ENCODE peak calls at places on chromosomes 7 and 10, in six cellular contexts. H is GM23338, U is PC-3, I is HCT116, D is hepatocyte, O is neural progenitor cell. W is an unnamed sample.

GRCh38 chr10:29239569-29240472 is 49.0 kb upstream of the LYZL1 start:
- DNase-seq in H (peak), U (peak), O (peak), I (peak), D (peak), W (peak)

GRCh38 chr7:66557214-66558200 is 71.2 kb upstream of the KCTD7 start:
- DNase-seq in U (peak), I (no peak), O (peak), D (peak), H (peak), W (peak)

GRCh38 chr10:12042409-12042796 is 206 bp downstream of the UPF2 start:
- DNase-seq in I (no peak), D (peak), O (no peak), U (no peak), H (peak), W (peak)

GRCh38 chr7:87735360-87735759 is 107.2 kb downstream of the RUNDC3B start:
- DNase-seq in O (no peak), U (no peak), H (no peak), D (no peak), I (no peak), W (peak)

GRCh38 chr7:138449580-138449979 is 10.5 kb upstream of the TRIM24 start:
- DNase-seq in O (peak), D (no peak), H (peak), U (no peak), I (no peak), W (no peak)

GRCh38 chr10:72260588-72261322 is 13.0 kb upstream of the DDIT4 start:
- DNase-seq in U (peak), H (peak), O (peak), I (no peak), D (peak), W (peak)

GRCh38 chr10:114291516-114291915 is 52.5 kb downstream of the VWA2 start:
- DNase-seq in H (no peak), O (no peak), D (no peak), U (no peak), I (no peak), W (no peak)

GRCh38 chr7:84113286-84113685 is 81.3 kb downstream of the SEMA3A start:
- DNase-seq in I (no peak), D (no peak), U (no peak), H (no peak), O (no peak), W (peak)

GRCh38 chr10:104406715-104407517 is 53.3 kb downstream of the CFAP58 start:
- DNase-seq in D (peak), O (peak), U (peak), I (peak), H (peak), W (peak)

GRCh38 chr10:43202657-43203490 is 64.0 kb downstream of the RASGEF1A start:
- DNase-seq in O (peak), D (peak), I (no peak), H (peak), U (no peak), W (peak)

GRCh38 chr10:65602182-65602865 is 1323.5 kb upstream of the LRRTM3 start:
- DNase-seq in U (peak), O (no peak), D (no peak), I (no peak), H (no peak), W (no peak)

GRCh38 chr7:45035909-45036308 is 35.9 kb downstream of the CCM2 start:
- DNase-seq in H (no peak), U (no peak), D (no peak), O (no peak), I (no peak), W (no peak)

GRCh38 chr7:516216-516605 is 3.4 kb downstream of the PDGFA start:
- DNase-seq in O (peak), I (no peak), U (no peak), H (peak), D (no peak), W (no peak)

GRCh38 chr10:33822774-33823173 is 488.3 kb upstream of the NRP1 start:
- DNase-seq in H (no peak), U (no peak), O (no peak), D (no peak), I (no peak), W (no peak)

DNA sequence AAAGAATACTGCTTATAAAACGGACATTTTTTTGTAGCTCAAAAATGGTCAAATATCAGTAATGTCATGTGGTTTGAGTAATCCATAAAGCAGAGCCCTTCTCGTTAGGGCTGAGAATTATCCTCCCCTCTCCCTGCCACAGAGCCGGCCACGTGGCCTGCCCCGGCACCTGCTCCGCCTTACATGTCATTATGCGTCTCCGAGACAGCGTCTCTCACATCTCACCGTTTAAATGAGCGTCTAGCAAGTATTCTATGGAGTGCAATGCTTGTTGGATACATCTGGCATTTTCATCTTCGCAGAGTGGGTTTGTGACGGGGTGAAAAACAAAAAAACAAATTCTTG is 86.1 kb downstream of the CUX1 start:
- DNase-seq in H (no peak), D (no peak), O (no peak), I (no peak), U (no peak), W (no peak)
- H2AFZ ChIP-seq in H (no peak), D (no peak), O (no peak), I (no peak), U (no peak), W (no peak)

DNA sequence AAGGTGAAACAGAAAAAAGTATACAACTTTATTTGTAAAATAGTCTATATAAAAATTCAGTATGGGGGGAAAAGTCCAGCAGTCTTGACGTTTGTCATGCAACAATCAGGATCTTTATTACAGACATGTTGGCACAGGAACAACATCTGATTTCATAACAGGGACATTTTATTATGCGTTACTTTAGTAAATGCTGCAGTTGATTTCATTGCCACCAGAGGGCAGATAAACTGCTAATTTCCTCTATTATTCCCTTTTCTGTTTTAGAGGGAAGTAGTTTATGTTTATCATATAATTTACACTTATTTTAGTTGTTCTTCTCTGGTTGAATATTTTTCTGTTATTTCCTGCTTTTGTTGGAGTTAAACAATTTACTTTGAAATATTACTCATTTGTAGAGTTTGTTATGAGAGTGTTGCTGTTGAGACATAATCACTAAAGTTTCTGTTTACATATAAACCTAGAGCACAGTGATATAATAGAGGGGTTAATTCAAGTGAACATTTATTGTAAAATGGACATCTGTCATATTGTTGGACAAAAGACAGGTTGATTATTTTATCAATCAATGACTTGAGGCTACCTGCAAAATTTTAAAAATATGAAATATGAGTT is 3.3 kb downstream of the PLXDC2 start:
- DNase-seq in D (peak), O (peak), I (no peak), U (peak), H (peak), W (peak)
- TF ChIP-seq EZH2phosphoT487 in D (no peak), O (no peak), I (no peak), U (no peak), H (no peak), W (no peak)

GRCh38 chr10:91190876-91191580 is 29.4 kb upstream of the PCGF5 start:
- DNase-seq in U (peak), D (no peak), H (no peak), O (no peak), I (no peak), W (peak)
- H3K4me2 ChIP-seq in U (no peak), D (no peak), H (no peak), O (no peak), I (no peak), W (peak)

DNA sequence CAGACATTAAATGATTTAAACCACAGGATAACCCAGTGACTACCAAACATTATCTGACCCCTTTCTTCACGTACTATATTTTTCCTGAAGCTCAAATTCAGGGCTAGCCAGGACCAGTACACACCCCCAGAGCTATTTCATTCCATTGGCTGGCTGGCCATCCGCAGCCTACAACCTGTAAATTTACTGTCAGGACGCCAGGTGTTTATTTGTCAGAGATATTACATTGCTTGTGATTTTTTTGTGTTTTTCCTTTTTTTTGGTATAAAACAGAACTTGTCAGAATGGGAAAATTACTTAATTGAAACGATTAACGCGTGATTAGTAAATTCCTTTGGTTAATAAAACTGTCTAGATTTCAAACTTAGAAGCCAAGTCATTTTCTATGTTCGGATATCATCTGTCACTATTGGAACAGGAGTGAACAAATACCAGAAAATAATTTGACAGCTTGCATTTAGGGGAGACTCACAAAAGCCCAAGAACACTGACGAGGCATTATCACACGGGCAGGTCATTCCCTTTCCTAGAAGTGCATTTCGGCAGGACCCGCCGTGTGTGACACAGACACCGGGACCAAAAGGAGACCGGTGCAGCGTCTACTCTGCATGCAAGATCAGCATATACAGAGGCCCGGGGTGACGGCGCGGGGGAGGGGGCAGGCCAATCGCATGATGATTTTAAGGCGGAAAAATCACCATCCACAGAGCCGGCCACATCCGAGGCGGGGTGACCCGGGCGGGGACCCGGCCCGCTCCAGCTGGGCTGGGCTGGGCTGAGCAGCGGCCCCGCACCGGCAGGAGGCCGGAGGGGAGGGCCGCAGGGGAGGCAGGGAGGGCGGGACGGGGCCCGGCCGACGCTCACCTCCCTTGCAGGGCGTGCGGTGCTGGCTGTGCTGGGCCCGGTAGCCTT is 926 bp downstream of the GLUD1 start:
- DNase-seq in U (peak), I (no peak), D (peak), O (peak), H (peak), W (peak)
- H2AFZ ChIP-seq in U (no peak), I (no peak), D (peak), O (peak), H (no peak), W (peak)

DNA sequence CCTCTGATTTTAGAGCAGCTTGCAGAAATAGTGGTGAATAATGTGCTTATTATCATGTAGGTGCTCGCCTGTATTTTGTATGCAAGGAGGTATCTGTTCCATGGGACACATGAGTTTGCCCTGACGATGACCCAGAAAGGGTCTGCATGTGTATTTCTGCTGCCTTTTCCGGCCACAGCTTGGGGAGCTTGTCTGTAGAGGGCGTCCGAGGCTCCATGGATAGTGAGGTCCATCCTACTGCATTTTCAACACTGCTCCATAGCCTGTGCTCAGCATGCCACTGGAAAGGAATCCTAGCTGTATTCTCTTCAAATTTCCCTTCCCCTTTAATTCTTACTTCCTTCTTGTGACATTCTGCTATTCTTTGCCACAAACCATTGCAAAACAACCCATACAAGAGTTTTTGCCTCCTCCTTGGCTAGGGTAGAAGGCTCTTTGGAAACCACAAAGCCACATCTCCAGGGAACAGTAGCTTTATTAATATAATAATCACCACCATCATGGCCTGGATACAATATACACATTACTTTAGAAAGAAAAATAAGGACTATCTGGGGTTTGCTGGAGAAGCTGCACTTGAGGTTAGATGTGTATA is 127.7 kb downstream of the DYNC1I1 start:
- DNase-seq in D (no peak), I (no peak), H (peak), O (peak), U (no peak), W (no peak)
- TF ChIP-seq EZH2phosphoT487 in D (no peak), I (no peak), H (no peak), O (no peak), U (no peak), W (no peak)

DNA sequence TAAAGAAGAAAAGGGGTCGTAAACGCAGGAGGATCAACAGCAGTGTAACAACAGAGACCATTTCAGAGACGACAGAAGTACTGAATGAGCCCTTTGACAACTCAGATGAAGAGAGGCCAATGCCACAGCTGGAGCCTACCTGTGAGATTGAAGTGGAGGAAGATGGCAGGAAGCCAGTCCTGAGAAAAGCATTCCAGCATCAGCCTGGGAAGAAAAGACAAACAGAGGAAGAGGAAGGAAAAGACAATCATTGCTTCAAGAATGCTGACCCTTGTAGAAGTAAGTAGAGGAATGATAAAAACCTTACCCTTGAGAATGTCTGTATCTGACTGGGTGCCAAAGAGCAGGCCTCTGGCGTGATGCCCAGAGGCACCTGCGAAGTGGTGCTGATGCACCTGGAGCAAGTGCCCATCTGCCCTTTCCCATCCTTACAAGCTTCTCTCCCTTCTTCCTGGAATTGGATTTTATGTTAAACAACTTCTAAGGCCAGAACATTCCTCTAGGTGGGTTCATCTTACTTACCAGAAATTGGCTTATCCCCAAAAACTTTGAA is 86.4 kb upstream of the SAMD8 start:
- DNase-seq in I (no peak), O (no peak), D (no peak), U (no peak), H (no peak), W (no peak)
- H3K4me2 ChIP-seq in I (no peak), O (no peak), D (no peak), U (no peak), H (no peak), W (no peak)

GRCh38 chr10:58820386-58820785 is 307.7 kb downstream of the BICC1 start:
- DNase-seq in H (no peak), I (no peak), O (no peak), D (no peak), U (no peak), W (no peak)
- H2AFZ ChIP-seq in H (no peak), I (no peak), O (no peak), D (no peak), U (no peak), W (no peak)

GRCh38 chr7:28346972-28347371 is 65.3 kb upstream of the CREB5 start:
- DNase-seq in I (no peak), O (no peak), H (no peak), U (peak), D (no peak), W (peak)

GRCh38 chr7:28347462-28347861 is 64.9 kb upstream of the CREB5 start:
- DNase-seq in D (no peak), H (no peak), O (no peak), I (no peak), U (peak), W (peak)

GRCh38 chr7:28349637-28350036 is 62.7 kb upstream of the CREB5 start:
- DNase-seq in D (no peak), I (no peak), H (no peak), O (no peak), U (peak), W (peak)

GRCh38 chr7:28348631-28349030 is 63.7 kb upstream of the CREB5 start:
- DNase-seq in D (no peak), I (no peak), O (no peak), H (no peak), U (peak), W (no peak)

GRCh38 chr7:28347964-28348363 is 64.4 kb upstream of the CREB5 start:
- DNase-seq in U (peak), I (no peak), D (no peak), H (no peak), O (no peak), W (peak)
- TF ChIP-seq EZH2phosphoT487 in U (no peak), I (no peak), D (no peak), H (no peak), O (no peak), W (no peak)

DNA sequence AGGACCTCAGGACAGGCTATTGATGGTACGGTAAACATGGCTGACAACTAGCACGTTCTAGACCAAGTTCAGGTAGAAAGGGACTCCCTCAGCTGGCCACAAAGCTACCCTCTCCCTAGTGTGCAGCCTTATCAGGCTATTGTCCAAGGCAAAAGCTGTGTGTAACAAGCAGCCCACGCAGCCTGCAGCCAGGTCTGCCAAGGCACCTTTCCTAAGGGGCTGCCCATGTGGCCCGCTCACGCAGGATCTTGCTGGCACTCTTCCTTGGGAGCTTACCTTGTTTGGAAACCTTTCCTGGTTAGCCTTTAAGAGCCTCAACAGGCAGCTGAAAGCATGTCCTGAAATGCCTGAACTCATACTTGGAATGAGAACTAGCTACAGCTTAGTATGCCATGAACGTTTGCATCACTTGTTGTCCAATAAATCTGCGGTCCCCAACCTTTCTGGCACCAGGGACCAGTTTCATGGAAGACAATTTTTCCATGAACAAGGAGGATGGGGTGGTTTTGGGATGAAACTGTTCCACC is 51.7 kb downstream of the SYPL1 start:
- DNase-seq in O (no peak), D (no peak), U (no peak), H (no peak), I (no peak), W (no peak)
- H3K4me2 ChIP-seq in O (no peak), D (no peak), U (no peak), H (no peak), I (no peak), W (no peak)

GRCh38 chr7:20310963-20311742 is 19.5 kb upstream of the ITGB8 start:
- DNase-seq in I (peak), O (peak), U (peak), D (peak), H (peak), W (peak)
- H2AFZ ChIP-seq in I (peak), O (no peak), U (no peak), D (no peak), H (no peak), W (no peak)

W was measured in GM23248.